ENCODE peak calls at places on chromosome 5, in five cellular contexts. X, R, Y, N and Z are unnamed samples.

GRCh38 chr5:57302643-57303042 is 128.8 kb downstream of the GPBP1 start:
- DNase-seq in X (no peak), R (no peak), Y (no peak), N (no peak), Z (no peak)

GRCh38 chr5:80231693-80232092 is 24.2 kb downstream of the SERINC5 start:
- DNase-seq in X (no peak), R (no peak), Y (no peak), N (no peak), Z (no peak)

GRCh38 chr5:138944527-138945322 is 69.6 kb upstream of the LRRTM2 start:
- DNase-seq in X (no peak), R (no peak), Y (no peak), N (peak; percentile 68), Z (no peak)

GRCh38 chr5:79858097-79858723 is 132.9 kb downstream of the MTX3 start:
- DNase-seq in X (peak; percentile 95), R (peak; percentile 31), Y (peak; percentile 21), N (peak; percentile 7), Z (peak; percentile 73)

GRCh38 chr5:67063055-67063454 is 133.5 kb downstream of the CD180 start:
- DNase-seq in X (no peak), R (no peak), Y (no peak), N (no peak), Z (no peak)

GRCh38 chr5:131418846-131419245 is 155.0 kb downstream of the CDC42SE2 start:
- DNase-seq in X (no peak), R (no peak), Y (no peak), N (no peak), Z (no peak)

GRCh38 chr5:143562935-143563334 is 159.4 kb upstream of the NR3C1 start:
- DNase-seq in X (no peak), R (peak; percentile 31), Y (no peak), N (no peak), Z (no peak)

GRCh38 chr5:92513067-92513466 is 1068.0 kb downstream of the NR2F1-AS1 start:
- DNase-seq in X (no peak), R (no peak), Y (no peak), N (no peak), Z (no peak)

GRCh38 chr5:154523104-154523503 is 45.1 kb upstream of the HAND1 start:
- DNase-seq in X (no peak), R (no peak), Y (no peak), N (no peak), Z (no peak)

GRCh38 chr5:1382248-1382700 is 37.4 kb upstream of the CLPTM1L start:
- DNase-seq in X (no peak), R (no peak), Y (no peak), N (no peak), Z (no peak)

GRCh38 chr5:170755679-170756456 is 27.7 kb upstream of the GABRP start:
- DNase-seq in X (no peak), R (no peak), Y (no peak), N (peak; percentile 77), Z (no peak)

GRCh38 chr5:135432113-135432512 is 15.0 kb downstream of the DCANP1 start:
- DNase-seq in X (no peak), R (no peak), Y (no peak), N (no peak), Z (no peak)

GRCh38 chr5:24644757-24645156 is at the start of gene CDH10:
- DNase-seq in X (no peak), R (peak; percentile 39), Y (no peak), N (no peak), Z (no peak)

GRCh38 chr5:37787742-37788141 is 52.1 kb downstream of the GDNF start:
- DNase-seq in X (no peak), R (no peak), Y (no peak), N (no peak), Z (no peak)

GRCh38 chr5:168746893-168747640 is 167.9 kb upstream of the PANK3 start:
- DNase-seq in X (no peak), R (no peak), Y (no peak), N (no peak), Z (no peak)

GRCh38 chr5:155616779-155617392 is 603.3 kb downstream of the KIF4B start:
- DNase-seq in X (peak; percentile 70), R (peak; percentile 8), Y (no peak), N (no peak), Z (peak; percentile 46)

GRCh38 chr5:119614838-119615237 is 14.5 kb upstream of the FAM170A start:
- DNase-seq in X (no peak), R (no peak), Y (no peak), N (no peak), Z (no peak)

GRCh38 chr5:14414615-14415515 is 166.7 kb upstream of the OTULINL start:
- DNase-seq in X (peak; percentile 55), R (no peak), Y (no peak), N (no peak), Z (no peak)

GRCh38 chr5:171188016-171188415 is 121.0 kb upstream of the TLX3 start:
- DNase-seq in X (no peak), R (no peak), Y (no peak), N (no peak), Z (no peak)

GRCh38 chr5:30100929-30101328 is 1092.6 kb upstream of the CDH6 start:
- DNase-seq in X (no peak), R (peak; percentile 51), Y (no peak), N (no peak), Z (no peak)

GRCh38 chr5:141504216-141504615 is 15.3 kb downstream of the PCDHGC5 start:
- DNase-seq in X (no peak), R (no peak), Y (no peak), N (no peak), Z (peak; percentile 75)

GRCh38 chr5:154937186-154937717 is 759 bp downstream of the GEMIN5 start:
- DNase-seq in X (no peak), R (no peak), Y (no peak), N (no peak), Z (no peak)

GRCh38 chr5:54257366-54258118 is 52.8 kb downstream of the ARL15 start:
- DNase-seq in X (no peak), R (peak; percentile 60), Y (no peak), N (peak; percentile 26), Z (no peak)

GRCh38 chr5:136364307-136364706 is 1.0 kb downstream of the TRPC7 start:
- DNase-seq in X (no peak), R (no peak), Y (no peak), N (no peak), Z (peak; percentile 3)